ENCODE peak calls at places on chromosomes 12 and 14, in six cellular contexts. D is lung; C is colonic mucosa; V is A549; Z is transverse colon; K is CD4-positive, alpha-beta T cell. A is an unnamed sample. For H3K9me3, the result is how much of the 10 kb centered on the place peaks cover.

GRCh38 chr12:15599266-15600037 is 189.7 kb downstream of the EPS8 start:
- DNase-seq in D (peak), C (no peak), V (no peak), Z (no peak), K (no peak), A (no peak)

GRCh38 chr14:22268875-22269274 is 320.1 kb downstream of the DAD1 start:
- DNase-seq in D (no peak), C (no peak), V (no peak), Z (no peak), K (no peak), A (no peak)

GRCh38 chr14:103418508-103418818 is 33.2 kb downstream of the MARK3 start:
- DNase-seq in D (peak), C (no peak), V (no peak), Z (no peak), K (no peak), A (no peak)

GRCh38 chr14:30935445-30935844 is 61.1 kb downstream of the COCH start:
- DNase-seq in D (no peak), C (no peak), V (no peak), Z (no peak), K (no peak), A (no peak)

GRCh38 chr12:88639361-88639760 is 59.1 kb upstream of the KITLG start:
- DNase-seq in D (no peak), C (no peak), V (no peak), Z (no peak), K (no peak), A (no peak)

GRCh38 chr14:76473381-76474263 is 97.7 kb downstream of the ESRRB start:
- DNase-seq in D (no peak), C (no peak), V (no peak), Z (no peak), K (no peak), A (peak)

GRCh38 chr14:19800282-19801117 is 3.1 kb upstream of the OR4N2 start:
- DNase-seq in D (no peak), C (no peak), V (no peak), Z (no peak), K (no peak), A (no peak)

GRCh38 chr14:101563654-101564443 is 2.6 kb downstream of the DIO3 start:
- DNase-seq in D (no peak), C (no peak), V (no peak), Z (no peak), K (no peak), A (peak)

GRCh38 chr12:27627123-27627835 is 69.0 kb upstream of the REP15 start:
- DNase-seq in D (no peak), C (no peak), V (no peak), Z (no peak), K (no peak), A (no peak)

GRCh38 chr14:89660183-89660582 is 243.2 kb upstream of the FOXN3 start:
- DNase-seq in D (no peak), C (no peak), V (no peak), Z (no peak), K (no peak), A (no peak)

DNA sequence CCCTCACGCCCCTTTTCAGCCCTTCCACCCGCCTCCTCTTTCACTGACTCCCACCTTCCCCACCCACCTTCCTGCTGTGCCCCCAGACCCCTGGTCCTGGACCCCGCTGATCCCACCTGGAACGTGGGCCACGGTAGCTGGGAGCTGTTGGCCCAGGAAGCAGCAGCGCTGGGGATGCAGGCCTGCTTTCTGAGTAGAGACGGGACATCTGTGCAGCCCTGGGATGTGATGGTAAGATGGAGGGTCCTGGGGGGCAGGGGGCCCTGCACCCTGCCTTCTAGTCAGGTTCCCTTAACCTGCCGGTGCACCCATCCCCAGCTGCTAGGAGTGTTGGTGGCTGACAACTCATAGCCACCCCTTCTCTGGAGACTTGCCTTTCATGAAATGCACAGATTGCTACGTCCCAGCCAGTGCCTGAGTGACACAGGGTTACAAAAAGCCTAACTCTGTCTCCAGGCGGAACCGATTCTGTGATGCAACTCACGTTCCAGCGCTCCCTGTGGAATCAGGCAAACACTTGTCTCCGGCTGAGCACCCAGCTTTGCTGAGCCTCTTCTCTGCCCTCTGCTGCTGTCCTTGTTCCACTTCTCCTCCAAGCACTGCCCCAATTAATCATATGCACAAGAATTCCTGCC is 15.0 kb upstream of the OAS2 start:
- DNase-seq in D (no peak), C (no peak), V (no peak), Z (no peak), K (no peak), A (peak)
- TF ChIP-seq CTCF in D (no peak), C (no peak), V (no peak), Z (no peak), K (no peak), A (no peak)

DNA sequence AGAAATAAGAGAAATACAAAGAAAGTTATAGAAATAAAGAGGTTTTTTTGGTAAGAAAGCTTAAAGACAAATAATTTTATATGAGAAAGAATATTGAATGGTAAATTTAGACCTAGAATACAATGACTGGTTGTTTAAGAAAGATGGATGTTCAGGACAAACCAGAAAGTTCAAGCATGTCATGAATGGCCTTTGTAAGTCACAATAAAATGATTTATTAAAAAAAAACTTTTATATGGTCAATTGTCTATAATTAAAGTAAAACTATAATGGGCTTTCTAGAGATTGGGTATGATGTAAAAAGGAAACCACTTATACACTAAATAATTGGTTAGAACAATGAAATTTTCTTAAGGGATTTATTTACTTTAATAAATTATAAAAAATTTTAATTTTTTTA is 19.8 kb upstream of the CAPRIN2 start:
- DNase-seq in D (no peak), C (no peak), V (no peak), Z (no peak), K (no peak), A (no peak)
- H3K9me3 ChIP-seq in D (under half), C (under half), V (under half), Z (under half), K (under half), A (half or more)

DNA sequence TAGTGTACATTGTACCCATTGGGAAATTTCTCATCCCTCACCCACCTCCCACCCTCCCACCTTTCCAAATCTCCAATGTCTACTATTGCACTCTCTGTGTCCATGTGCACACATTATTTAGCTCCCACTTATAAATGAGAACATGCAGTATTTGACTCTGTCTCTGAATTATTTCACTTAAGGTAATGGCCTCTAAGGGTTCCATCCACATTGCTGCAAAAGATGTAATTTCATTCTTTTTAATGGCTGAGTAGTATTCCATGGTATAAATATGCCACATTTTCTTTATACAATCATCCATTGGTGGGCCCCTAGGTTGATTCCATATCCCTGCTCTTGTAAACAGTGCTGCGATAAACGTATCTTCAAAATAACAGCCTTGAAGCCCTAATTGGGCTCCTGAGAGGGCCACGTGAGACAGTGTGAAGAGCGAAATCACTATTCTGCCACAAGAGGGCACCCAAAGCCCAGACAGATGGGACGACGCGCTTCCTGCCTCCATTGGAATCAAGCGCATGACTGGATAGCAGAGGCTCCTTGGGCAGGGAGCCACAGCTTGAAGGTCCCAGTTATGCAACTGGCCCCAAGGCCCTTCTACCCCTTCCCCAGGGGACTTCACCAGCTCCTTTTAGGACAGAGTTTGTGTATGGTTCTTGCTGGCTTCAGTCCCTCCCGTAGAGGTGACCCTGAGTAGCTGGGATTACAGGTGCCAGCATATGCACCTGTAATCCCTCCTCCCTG is 21.3 kb upstream of the CD27 start:
- DNase-seq in D (peak), C (peak), V (peak), Z (peak), K (peak), A (peak)
- TF ChIP-seq CTCF in D (peak), C (peak), V (peak), Z (peak), K (peak), A (peak)

GRCh38 chr12:126354633-126355032 is 1289.4 kb downstream of the AACS start:
- DNase-seq in D (no peak), C (no peak), V (no peak), Z (no peak), K (no peak), A (no peak)
- H3K9me3 ChIP-seq in D (under half), C (under half), V (under half), Z (under half), K (under half), A (under half)

DNA sequence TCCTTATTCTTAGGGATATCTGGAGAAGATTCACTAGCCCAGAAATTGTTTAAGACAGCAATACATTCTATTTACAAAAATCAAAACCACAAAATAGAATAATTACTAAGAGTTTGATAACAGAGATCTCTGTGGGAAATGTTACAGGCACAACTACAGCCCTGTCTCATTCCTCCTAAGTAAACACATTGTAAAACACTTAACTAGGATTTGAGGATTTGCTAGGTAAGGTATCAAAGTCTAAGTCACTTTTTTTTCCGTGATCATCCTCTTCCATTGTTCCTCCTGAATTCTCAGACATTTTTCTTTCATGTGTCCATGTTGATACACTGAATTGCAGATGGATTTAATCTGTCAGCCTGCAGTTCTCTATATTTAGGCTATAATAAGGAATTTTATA is 127.5 kb downstream of the ACSS3 start:
- DNase-seq in D (no peak), C (no peak), V (no peak), Z (no peak), K (no peak), A (no peak)
- TF ChIP-seq CTCF in D (no peak), C (no peak), V (no peak), Z (no peak), K (no peak), A (no peak)

GRCh38 chr12:34386621-34387255 is 364.4 kb downstream of the ALG10 start:
- DNase-seq in D (no peak), C (no peak), V (no peak), Z (no peak), K (no peak), A (no peak)

GRCh38 chr12:34389378-34390170 is 367.3 kb downstream of the ALG10 start:
- DNase-seq in D (no peak), C (no peak), V (no peak), Z (no peak), K (no peak), A (no peak)

GRCh38 chr12:34390171-34390841 is 368.0 kb downstream of the ALG10 start:
- DNase-seq in D (no peak), C (no peak), V (no peak), Z (no peak), K (no peak), A (peak)

GRCh38 chr12:34387711-34388635 is 365.7 kb downstream of the ALG10 start:
- DNase-seq in D (no peak), C (no peak), V (no peak), Z (no peak), K (no peak), A (no peak)

DNA sequence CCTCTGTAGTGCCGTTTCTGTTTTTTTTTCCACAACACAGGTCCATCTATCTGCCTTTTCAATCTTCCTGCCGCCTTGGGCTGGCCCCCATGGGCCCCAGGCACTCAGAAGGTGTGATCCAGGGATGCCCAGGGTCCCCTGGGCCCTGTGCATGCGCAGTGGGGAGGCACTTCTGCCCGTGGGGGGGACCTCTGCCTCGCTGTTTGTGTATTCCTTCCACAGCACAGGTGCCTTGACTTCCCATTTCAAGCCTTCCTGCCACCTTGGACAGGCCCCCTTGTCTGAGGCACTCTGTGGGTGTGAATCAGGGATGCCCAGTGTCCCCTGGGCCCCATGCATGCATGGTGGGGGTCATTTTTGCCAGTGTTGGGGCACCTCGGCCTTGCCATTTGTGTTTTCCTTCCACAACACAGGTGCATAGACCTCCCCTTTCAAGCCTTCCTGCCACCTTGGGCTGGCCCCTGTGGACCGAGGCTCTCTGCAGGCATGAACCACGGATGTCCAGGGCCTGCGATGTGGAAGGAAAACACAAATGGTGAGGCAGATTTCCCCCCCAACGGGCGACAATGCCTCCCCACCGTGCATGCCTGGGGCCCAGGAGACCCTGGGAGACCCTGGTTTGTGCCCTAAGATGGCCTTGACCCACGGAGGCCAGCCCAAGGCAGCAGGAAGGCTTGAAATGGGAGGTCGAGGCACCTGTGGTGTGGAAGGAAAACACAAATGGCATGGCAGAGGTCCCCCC is 366.5 kb downstream of the ALG10 start:
- DNase-seq in D (no peak), C (no peak), V (no peak), Z (no peak), K (no peak), A (no peak)
- H3K9me3 ChIP-seq in D (under half), C (under half), V (under half), Z (under half), K (under half), A (under half)